ENCODE peak calls at places on chromosomes 4 and X, in five cellular contexts. J, E, X, D and R are unnamed samples.

GRCh38 chr4:82017680-82018079 is 356.1 kb downstream of the HNRNPD start:
- DNase-seq in J (no peak), E (no peak), X (peak; percentile 2), D (no peak), R (peak; percentile 28)

GRCh38 chrX:46665232-46666162 is 91.9 kb downstream of the CHST7 start:
- DNase-seq in J (no peak), E (no peak), X (no peak), D (no peak), R (no peak)

GRCh38 chrX:42804524-42804923 is 26.6 kb upstream of the PPP1R2C start:
- DNase-seq in J (no peak), E (no peak), X (no peak), D (no peak), R (no peak)

GRCh38 chr4:7557447-7557846 is 122.7 kb upstream of the PSAPL1 start:
- DNase-seq in J (no peak), E (no peak), X (peak; percentile 60), D (no peak), R (peak; percentile 28)

GRCh38 chr4:75940692-75941253 is at the start of gene NAAA:
- DNase-seq in J (peak; percentile 36), E (peak; percentile 91), X (peak; percentile 31), D (peak; percentile 68), R (peak; percentile 43)

GRCh38 chr4:187606581-187606980 is 389.0 kb upstream of the ZFP42 start:
- DNase-seq in J (no peak), E (peak; percentile 72), X (peak; percentile 22), D (peak; percentile 65), R (peak; percentile 14)

GRCh38 chr4:10175626-10176025 is 59.0 kb upstream of the WDR1 start:
- DNase-seq in J (no peak), E (no peak), X (no peak), D (no peak), R (no peak)

GRCh38 chrX:68433981-68434299 is 645 bp upstream of the OPHN1 start:
- DNase-seq in J (no peak), E (no peak), X (no peak), D (no peak), R (no peak)

GRCh38 chr4:10529256-10529890 is 72.1 kb upstream of the ZNF518B start:
- DNase-seq in J (no peak), E (no peak), X (no peak), D (no peak), R (peak; percentile 82)

GRCh38 chr4:5541154-5541553 is 167.2 kb downstream of the EVC2 start:
- DNase-seq in J (no peak), E (no peak), X (no peak), D (no peak), R (no peak)

GRCh38 chr4:61923179-61923578 is 723.1 kb downstream of the ADGRL3 start:
- DNase-seq in J (no peak), E (no peak), X (no peak), D (no peak), R (no peak)

GRCh38 chr4:28233758-28234157 is 1373.1 kb downstream of the STIM2 start:
- DNase-seq in J (no peak), E (no peak), X (no peak), D (no peak), R (no peak)

GRCh38 chr4:79598214-79598613 is 190.2 kb upstream of the GK2 start:
- DNase-seq in J (no peak), E (no peak), X (no peak), D (no peak), R (no peak)

GRCh38 chr4:103996059-103996458 is 276.3 kb upstream of the TACR3 start:
- DNase-seq in J (no peak), E (no peak), X (no peak), D (peak; percentile 51), R (no peak)

GRCh38 chr4:68490826-68491457 is 43.7 kb downstream of the TMPRSS11E start:
- DNase-seq in J (no peak), E (peak; percentile 56), X (no peak), D (no peak), R (peak; percentile 15)

GRCh38 chr4:42768125-42768748 is 111.3 kb upstream of the ATP8A1 start:
- DNase-seq in J (no peak), E (no peak), X (no peak), D (no peak), R (no peak)

GRCh38 chrX:30835373-30835772 is 53.7 kb downstream of the TAB3 start:
- DNase-seq in J (no peak), E (no peak), X (no peak), D (no peak), R (no peak)

GRCh38 chr4:5398056-5398455 is 310.3 kb downstream of the EVC2 start:
- DNase-seq in J (no peak), E (no peak), X (no peak), D (no peak), R (no peak)

GRCh38 chr4:183912585-183912984 is 7.5 kb downstream of the STOX2 start:
- DNase-seq in J (no peak), E (no peak), X (no peak), D (no peak), R (peak; percentile 2)

GRCh38 chrX:40755291-40756249 is 20.2 kb upstream of the MED14 start:
- DNase-seq in J (no peak), E (peak; percentile 53), X (no peak), D (peak; percentile 22), R (peak; percentile 37)

GRCh38 chrX:20477836-20478532 is 211.3 kb upstream of the RPS6KA3 start:
- DNase-seq in J (peak; percentile 89), E (no peak), X (no peak), D (no peak), R (no peak)

GRCh38 chrX:119981286-119982070 is 37.9 kb upstream of the NKAP start:
- DNase-seq in J (peak; percentile 14), E (no peak), X (peak; percentile 2), D (no peak), R (peak; percentile 27)

GRCh38 chrX:11100281-11101035 is 10.7 kb upstream of the HCCS start:
- DNase-seq in J (no peak), E (peak; percentile 63), X (peak; percentile 33), D (peak; percentile 60), R (peak; percentile 90)

GRCh38 chr4:153082322-153083301 is 121.6 kb upstream of the TRIM2 start:
- DNase-seq in J (no peak), E (no peak), X (no peak), D (no peak), R (no peak)

GRCh38 chrX:22043872-22044271 is 11.7 kb downstream of the PHEX start:
- DNase-seq in J (no peak), E (no peak), X (no peak), D (no peak), R (no peak)

GRCh38 chrX:153519569-153520285 is 2.3 kb downstream of the ATP2B3 start:
- DNase-seq in J (no peak), E (no peak), X (no peak), D (no peak), R (peak; percentile 37)

GRCh38 chrX:48711162-48711928 is 14.8 kb downstream of the SUV39H1 start:
- DNase-seq in J (no peak), E (no peak), X (no peak), D (no peak), R (no peak)

GRCh38 chr4:25913056-25913850 is 767 bp upstream of the SMIM20 start:
- DNase-seq in J (peak; percentile 39), E (no peak), X (no peak), D (no peak), R (no peak)

GRCh38 chr4:59612235-59612634 is 1587.9 kb upstream of the ADGRL3 start:
- DNase-seq in J (no peak), E (no peak), X (peak; percentile 62), D (peak; percentile 8), R (peak; percentile 80)